ENCODE peak calls at places on chromosomes 1 and 21, in five cellular contexts. H, M, Z, X and L are unnamed samples. For H3K27me3, the result is how much of the 10 kb centered on the place peaks cover.

GRCh38 chr1:3545363-3546047 is 65.8 kb downstream of the MEGF6 start:
- DNase-seq in M (no peak), H (no peak), Z (no peak), X (no peak), L (peak)

GRCh38 chr1:173341307-173341706 is 134.2 kb upstream of the TNFSF4 start:
- DNase-seq in X (no peak), H (peak), M (no peak), Z (no peak), L (no peak)

GRCh38 chr1:248625971-248626370 is 8.9 kb downstream of the OR2T11 start:
- DNase-seq in M (no peak), Z (no peak), X (no peak), H (no peak), L (no peak)

GRCh38 chr1:91745649-91746383 is 140.1 kb downstream of the TGFBR3 start:
- DNase-seq in H (no peak), X (no peak), Z (no peak), M (no peak), L (no peak)

GRCh38 chr1:118004312-118004711 is 74.8 kb downstream of the WDR3 start:
- DNase-seq in Z (no peak), H (no peak), X (no peak), M (no peak), L (no peak)

GRCh38 chr1:112761714-112762480 is 46.8 kb upstream of the PPM1J start:
- DNase-seq in H (no peak), M (no peak), X (no peak), Z (no peak), L (no peak)

GRCh38 chr1:60765204-60765603 is 317.2 kb upstream of the NFIA start:
- DNase-seq in X (no peak), M (no peak), Z (no peak), H (peak), L (peak)

GRCh38 chr1:63317007-63317813 is 5.2 kb upstream of the FOXD3 start:
- DNase-seq in X (peak), M (no peak), Z (peak), H (peak), L (peak)

GRCh38 chr21:42411197-42411869 is 7.6 kb downstream of the UBASH3A start:
- DNase-seq in M (no peak), X (no peak), H (no peak), Z (no peak), L (peak)

GRCh38 chr1:94872771-94873495 is 52.8 kb downstream of the SLC44A3 start:
- DNase-seq in X (no peak), Z (no peak), H (no peak), M (no peak), L (no peak)

GRCh38 chr1:247131236-247131635 is 27.1 kb upstream of the ZNF669 start:
- DNase-seq in X (no peak), Z (no peak), H (no peak), M (no peak), L (no peak)

GRCh38 chr1:228214921-228215662 is 7.2 kb downstream of the OBSCN start:
- DNase-seq in Z (no peak), H (no peak), M (no peak), X (no peak), L (no peak)

GRCh38 chr1:156938813-156939212 is 18.4 kb downstream of the LRRC71 start:
- DNase-seq in H (no peak), Z (no peak), M (no peak), X (no peak), L (no peak)

GRCh38 chr1:221712776-221713431 is 29.0 kb downstream of the DUSP10 start:
- DNase-seq in X (no peak), M (no peak), Z (no peak), H (peak), L (no peak)

GRCh38 chr1:27145934-27146354 is 9.0 kb downstream of the SLC9A1 start:
- DNase-seq in H (peak), X (no peak), Z (peak), M (peak), L (no peak)

GRCh38 chr1:183871142-183871541 is 66.2 kb downstream of the RGL1 start:
- DNase-seq in Z (no peak), X (no peak), M (no peak), H (peak), L (no peak)

GRCh38 chr1:147771216-147772125 is 11.1 kb upstream of the GJA5 start:
- DNase-seq in X (no peak), M (no peak), Z (no peak), H (peak), L (no peak)

GRCh38 chr1:235883261-235883927 is 16.7 kb upstream of the LYST start:
- DNase-seq in Z (peak), X (peak), H (peak), M (peak), L (no peak)

GRCh38 chr1:24463756-24464377 is 38.8 kb upstream of the RCAN3 start:
- DNase-seq in X (no peak), H (no peak), Z (no peak), M (no peak), L (peak)

GRCh38 chr1:210669951-210670350 is 341.2 kb downstream of the HHAT start:
- DNase-seq in H (peak), M (no peak), Z (no peak), X (no peak), L (no peak)

GRCh38 chr1:231338270-231339128 is at the start of gene SPRTN:
- DNase-seq in Z (no peak), X (no peak), M (no peak), H (peak), L (peak)

GRCh38 chr1:154546264-154547043 is 12.0 kb downstream of the UBE2Q1 start:
- DNase-seq in M (no peak), H (peak), Z (peak), X (peak), L (peak)

GRCh38 chr1:208238710-208239517 is 5.3 kb downstream of the PLXNA2 start:
- DNase-seq in M (no peak), H (peak), X (no peak), Z (no peak), L (peak)

GRCh38 chr1:26285366-26286063 is 5.6 kb downstream of the SH3BGRL3 start:
- DNase-seq in Z (no peak), H (peak), M (no peak), X (no peak), L (peak)

GRCh38 chr1:204829133-204829532 is 41.5 kb upstream of the NFASC start:
- DNase-seq in H (peak), Z (no peak), X (no peak), M (no peak), L (no peak)

GRCh38 chr1:204263240-204263848 is 49.6 kb upstream of the GOLT1A start:
- DNase-seq in Z (peak), X (no peak), H (peak), M (no peak), L (no peak)

GRCh38 chr1:154419620-154420020 is 14.5 kb downstream of the IL6R start:
- DNase-seq in M (peak), X (peak), Z (peak), H (peak), L (no peak)

GRCh38 chr1:27539901-27540861 is 50.2 kb upstream of the WASF2 start:
- DNase-seq in M (no peak), Z (peak), X (no peak), H (peak), L (no peak)

GRCh38 chr1:180773210-180773865 is 139.4 kb upstream of the KIAA1614 start:
- DNase-seq in Z (no peak), M (no peak), H (peak), X (no peak), L (no peak)

GRCh38 chr1:208162903-208163302 is 81.3 kb downstream of the PLXNA2 start:
- DNase-seq in H (no peak), Z (peak), X (peak), M (no peak), L (no peak)

GRCh38 chr1:51381964-51382363 is 51.6 kb upstream of the TTC39A start:
- DNase-seq in X (no peak), Z (no peak), M (no peak), H (no peak), L (no peak)

GRCh38 chr1:247299723-247300381 is 31.8 kb downstream of the ZNF496 start:
- DNase-seq in M (no peak), H (no peak), Z (no peak), X (no peak), L (peak)

GRCh38 chr1:186059311-186059710 is 315.7 kb downstream of the TPR start:
- DNase-seq in X (no peak), Z (no peak), M (no peak), H (peak), L (no peak)

GRCh38 chr21:44370027-44370735 is 16.8 kb downstream of the TRPM2 start:
- DNase-seq in X (no peak), H (peak), M (no peak), Z (peak), L (peak)

GRCh38 chr1:224377676-224378006 is 21.0 kb downstream of the CNIH4 start:
- DNase-seq in H (peak), M (no peak), Z (no peak), X (no peak), L (no peak)

GRCh38 chr1:234089396-234089795 is 184.9 kb downstream of the SLC35F3 start:
- DNase-seq in Z (no peak), M (no peak), H (peak), X (no peak), L (peak)

GRCh38 chr1:205298191-205298994 is 23.2 kb downstream of the NUAK2 start:
- DNase-seq in X (no peak), M (peak), H (peak), Z (no peak), L (no peak)

GRCh38 chr1:17287377-17287776 is 20.6 kb upstream of the PADI4 start:
- DNase-seq in Z (no peak), M (peak), X (no peak), H (peak), L (no peak)

GRCh38 chr21:34534522-34534921 is 22.5 kb upstream of the KCNE1 start:
- DNase-seq in H (peak), X (no peak), M (no peak), Z (no peak), L (no peak)

GRCh38 chr1:66446261-66447001 is 87.5 kb upstream of the SGIP1 start:
- DNase-seq in H (peak), M (no peak), Z (no peak), X (no peak), L (peak)
- H3K4me3 ChIP-seq in H (no peak), M (no peak), Z (no peak), X (no peak), L (no peak)

DNA sequence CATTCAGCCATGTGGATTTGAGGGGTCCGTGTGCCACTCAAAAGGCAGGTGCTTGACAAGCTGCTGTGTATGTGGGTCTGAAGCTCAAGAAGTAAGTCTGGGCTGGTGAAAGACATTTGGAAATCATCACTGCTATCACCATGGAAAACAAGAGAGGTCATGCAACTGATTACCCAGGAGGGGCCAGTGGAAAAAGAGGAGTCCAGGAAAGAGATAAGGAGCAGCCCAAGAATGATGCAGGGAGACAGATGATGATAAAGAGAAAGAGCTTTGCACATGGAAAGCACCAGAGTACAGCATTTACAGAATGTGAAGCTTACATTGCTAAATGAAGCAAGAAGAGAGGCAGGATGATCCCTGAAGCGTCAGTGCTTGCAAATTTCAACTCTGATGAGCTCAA is 203.2 kb downstream of the SETD4 start:
- DNase-seq in Z (no peak), X (no peak), H (no peak), M (no peak), L (no peak)
- H3K27me3 ChIP-seq in Z (under half), X (under half), H (under half), M (under half), L (under half)

DNA sequence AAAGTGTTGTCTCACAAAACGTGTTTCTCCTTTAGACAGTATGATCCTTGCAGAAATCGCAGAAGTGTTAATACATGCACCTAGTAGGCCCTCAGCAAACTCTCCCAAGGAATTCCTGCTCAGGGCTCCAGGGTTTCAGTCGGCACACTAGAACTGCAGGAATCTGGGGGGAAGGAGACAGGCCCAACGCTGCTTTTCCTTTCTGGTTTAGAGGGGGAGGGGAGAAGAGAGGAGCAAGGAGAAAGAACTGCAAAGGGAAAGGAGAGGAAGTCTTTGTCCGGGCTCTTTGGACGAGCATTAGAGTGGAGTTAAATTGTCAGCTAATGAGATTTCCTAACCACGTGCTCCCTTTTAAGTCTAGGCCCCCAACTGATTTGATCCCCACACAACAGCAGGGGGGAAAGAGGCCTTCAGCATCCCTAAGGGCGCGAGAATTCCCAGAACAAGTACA is 103.7 kb upstream of the SOD1 start:
- DNase-seq in Z (no peak), M (no peak), X (no peak), H (no peak), L (peak)
- H3K4me3 ChIP-seq in Z (no peak), M (no peak), X (no peak), H (no peak), L (no peak)

GRCh38 chr1:48657413-48657812 is 119.3 kb downstream of the BEND5 start:
- DNase-seq in H (no peak), Z (no peak), X (no peak), M (no peak), L (no peak)

GRCh38 chr1:48649880-48650279 is 126.8 kb downstream of the BEND5 start:
- DNase-seq in Z (no peak), M (no peak), X (no peak), H (no peak), L (no peak)

GRCh38 chr1:48652334-48652733 is 124.4 kb downstream of the BEND5 start:
- DNase-seq in M (no peak), X (no peak), H (no peak), Z (no peak), L (no peak)

GRCh38 chr1:48654606-48655210 is 122.0 kb downstream of the BEND5 start:
- DNase-seq in M (no peak), Z (no peak), H (no peak), X (no peak), L (no peak)
- H3K27me3 ChIP-seq in M (under half), Z (under half), H (under half), X (under half), L (under half)

DNA sequence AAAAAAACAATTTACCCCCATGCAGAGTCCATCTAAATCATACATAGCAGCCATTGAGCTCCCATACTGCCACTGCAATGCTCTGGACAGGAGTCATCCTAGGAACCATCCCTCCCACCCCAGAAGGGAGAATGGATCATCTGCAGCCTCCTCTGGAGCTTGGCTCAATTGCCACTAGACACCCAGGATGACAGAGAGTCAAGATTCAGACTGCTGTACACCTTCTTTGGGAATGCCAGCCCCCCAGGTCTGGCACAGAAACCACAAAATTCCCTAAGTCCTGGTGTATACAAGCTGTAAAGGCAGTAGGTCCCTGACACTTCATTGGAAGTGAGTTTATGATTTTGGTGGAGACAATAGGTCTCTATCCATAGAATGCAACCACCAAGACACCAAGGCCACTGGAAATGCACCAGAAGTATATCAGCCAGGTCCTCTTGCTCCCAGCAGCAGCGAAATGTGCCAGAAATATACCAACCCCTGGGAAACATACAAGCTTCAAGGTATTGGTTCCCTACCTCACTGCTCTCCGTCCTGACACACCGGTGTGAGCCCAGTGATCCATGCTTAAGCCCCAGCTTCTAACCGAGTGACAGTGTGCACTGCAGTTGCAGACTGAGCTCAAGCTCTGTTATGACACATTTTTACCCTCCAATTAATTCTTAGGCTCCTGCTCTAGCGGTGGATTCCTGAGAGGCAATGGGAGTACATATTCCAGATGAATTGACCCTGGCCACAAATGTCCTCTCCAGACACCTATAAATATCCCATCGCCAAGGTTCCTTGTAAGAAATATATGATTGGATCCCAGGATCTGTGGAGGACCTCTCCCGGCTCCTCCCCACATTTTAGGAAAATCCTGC is 4.4 kb downstream of the TAL1 start:
- DNase-seq in X (no peak), H (no peak), Z (no peak), M (no peak), L (no peak)
- H3K4me3 ChIP-seq in X (no peak), H (no peak), Z (no peak), M (no peak), L (no peak)

GRCh38 chr1:2373551-2374259 is 17.6 kb downstream of the MORN1 start:
- DNase-seq in M (no peak), X (no peak), Z (peak), H (no peak), L (no peak)
- H3K27me3 ChIP-seq in M (under half), X (under half), Z (under half), H (under half), L (under half)

DNA sequence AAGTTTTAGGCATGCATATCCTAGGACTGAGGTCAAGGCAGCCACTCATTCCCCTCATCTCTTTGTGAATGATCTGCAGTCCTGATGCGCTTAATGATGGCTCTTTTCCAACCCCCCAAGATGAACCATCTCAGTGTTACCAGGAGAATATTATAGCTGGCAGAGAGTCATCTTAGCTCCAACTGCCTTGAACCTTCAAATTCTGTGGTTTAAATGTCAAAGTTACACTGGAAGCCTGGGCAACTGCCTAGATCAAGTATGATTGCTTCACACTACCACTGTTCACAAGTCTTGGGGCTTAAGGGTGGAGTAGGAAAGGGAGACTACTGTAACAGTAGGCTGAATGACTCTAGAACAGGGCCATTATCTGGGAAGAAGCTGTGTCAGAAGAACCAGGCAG is 8.0 kb upstream of the MYBPHL start:
- DNase-seq in X (no peak), M (no peak), H (peak), Z (no peak), L (no peak)
- H3K4me3 ChIP-seq in X (no peak), M (no peak), H (no peak), Z (no peak), L (no peak)

DNA sequence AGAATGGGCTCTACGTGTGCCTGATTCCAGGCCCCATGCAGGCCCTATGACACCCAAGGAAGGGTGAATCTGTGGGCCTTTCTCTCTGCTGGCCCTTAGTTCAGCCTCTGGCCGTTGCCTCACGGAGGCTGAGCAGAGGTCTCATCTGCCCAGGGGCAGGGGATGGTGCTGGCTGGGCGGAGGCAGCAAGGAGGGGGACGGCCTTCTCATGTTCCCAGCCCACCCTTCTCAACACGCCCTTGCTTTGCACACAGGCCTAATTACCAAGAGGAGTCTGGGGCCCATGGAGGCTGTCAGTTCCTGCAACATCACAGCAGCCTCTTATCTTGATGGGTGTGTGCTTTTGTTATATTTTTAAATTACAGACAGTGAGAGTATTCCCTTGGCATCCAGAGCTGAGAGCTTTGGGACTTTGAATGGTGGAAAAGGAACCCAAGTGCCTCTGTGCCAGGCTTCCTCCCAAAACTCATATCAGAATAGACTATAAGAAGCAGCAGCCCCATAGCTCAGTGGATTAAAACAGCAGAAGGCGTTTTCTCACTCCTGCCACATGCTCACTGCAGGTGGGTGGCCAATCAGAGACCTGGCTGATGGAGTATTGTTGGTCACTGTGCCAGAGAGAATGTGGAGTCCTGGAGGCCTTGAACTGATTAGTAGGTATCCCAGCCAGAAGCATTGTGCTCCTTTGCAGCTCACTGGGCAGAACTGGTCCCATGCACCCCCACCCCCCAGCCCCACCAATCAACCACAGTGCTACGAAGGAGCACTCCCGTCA is 164.9 kb downstream of the CAMTA1 start:
- DNase-seq in X (no peak), M (no peak), Z (no peak), H (no peak), L (peak)
- H3K27me3 ChIP-seq in X (under half), M (under half), Z (under half), H (under half), L (under half)

GRCh38 chr1:41155105-41155504 is 87.0 kb downstream of the SCMH1 start:
- DNase-seq in M (no peak), H (no peak), X (no peak), Z (no peak), L (no peak)
- H3K4me3 ChIP-seq in M (no peak), H (no peak), X (no peak), Z (no peak), L (no peak)